ENCODE peak calls at places on chromosome 5, in five cellular contexts. Q, N, B, G and W are unnamed samples.

GRCh38 chr5:105684799-105685198 is 1985.9 kb downstream of the EFNA5 start:
- DNase-seq in Q (no peak), N (no peak), B (no peak), G (no peak), W (no peak)

GRCh38 chr5:109215040-109215439 is 194.7 kb downstream of the PJA2 start:
- DNase-seq in Q (no peak), N (peak), B (no peak), G (no peak), W (no peak)

GRCh38 chr5:81751836-81752643 is 1.1 kb upstream of the SSBP2 start:
- DNase-seq in Q (no peak), N (no peak), B (no peak), G (peak), W (no peak)

GRCh38 chr5:169595172-169595820 is 11.7 kb downstream of the SPDL1 start:
- DNase-seq in Q (no peak), N (no peak), B (no peak), G (no peak), W (no peak)

GRCh38 chr5:135878156-135878620 is 17.5 kb downstream of the IL9 start:
- DNase-seq in Q (no peak), N (no peak), B (no peak), G (no peak), W (no peak)

GRCh38 chr5:38871790-38872551 is 26.2 kb downstream of the OSMR start:
- DNase-seq in Q (peak), N (peak), B (peak), G (peak), W (no peak)

GRCh38 chr5:95701074-95701473 is 18.3 kb upstream of the SPATA9 start:
- DNase-seq in Q (no peak), N (no peak), B (no peak), G (no peak), W (no peak)

GRCh38 chr5:149452007-149452664 is 73.0 kb upstream of the IL17B start:
- DNase-seq in Q (no peak), N (peak), B (peak), G (peak), W (no peak)

GRCh38 chr5:178470693-178471025 is 119.5 kb downstream of the COL23A1 start:
- DNase-seq in Q (no peak), N (no peak), B (no peak), G (no peak), W (no peak)

GRCh38 chr5:134248271-134248670 is 22.4 kb upstream of the PPP2CA start:
- DNase-seq in Q (no peak), N (no peak), B (peak), G (no peak), W (no peak)

GRCh38 chr5:72383280-72384205 is 63.4 kb downstream of the PTCD2 start:
- DNase-seq in Q (peak), N (no peak), B (peak), G (no peak), W (no peak)

GRCh38 chr5:66406761-66407289 is 189.4 kb upstream of the MAST4 start:
- DNase-seq in Q (no peak), N (no peak), B (no peak), G (no peak), W (no peak)

GRCh38 chr5:60372786-60373185 is 327.2 kb downstream of the DEPDC1B start:
- DNase-seq in Q (peak), N (peak), B (no peak), G (no peak), W (no peak)

GRCh38 chr5:176543428-176544182 is 5.5 kb upstream of the CDHR2 start:
- DNase-seq in Q (peak), N (no peak), B (no peak), G (peak), W (no peak)

GRCh38 chr5:154071799-154072781 is 33.3 kb downstream of the MFAP3 start:
- DNase-seq in Q (peak), N (peak), B (peak), G (peak), W (peak)

GRCh38 chr5:19928556-19929421 is 59.2 kb downstream of the CDH18 start:
- DNase-seq in Q (peak), N (peak), B (peak), G (no peak), W (no peak)

GRCh38 chr5:16372493-16372892 is 93.1 kb downstream of the ZNF622 start:
- DNase-seq in Q (no peak), N (no peak), B (no peak), G (no peak), W (no peak)

GRCh38 chr5:158203256-158203655 is 344.3 kb upstream of the CLINT1 start:
- DNase-seq in Q (no peak), N (no peak), B (no peak), G (no peak), W (no peak)

GRCh38 chr5:137190441-137190840 is 308.7 kb downstream of the SPOCK1 start:
- DNase-seq in Q (no peak), N (no peak), B (peak), G (no peak), W (no peak)

GRCh38 chr5:121949885-121950284 is 11.9 kb upstream of the SRFBP1 start:
- DNase-seq in Q (peak), N (peak), B (peak), G (peak), W (no peak)

GRCh38 chr5:133519191-133519590 is 93.2 kb downstream of the FSTL4 start:
- DNase-seq in Q (no peak), N (no peak), B (no peak), G (no peak), W (no peak)

GRCh38 chr5:132487841-132488555 is 2.6 kb downstream of the IRF1 start:
- DNase-seq in Q (no peak), N (no peak), B (no peak), G (no peak), W (no peak)

GRCh38 chr5:137395011-137395755 is 103.9 kb downstream of the SPOCK1 start:
- DNase-seq in Q (no peak), N (no peak), B (peak), G (no peak), W (no peak)

GRCh38 chr5:143955140-143955539 is 143.2 kb downstream of the HMHB1 start:
- DNase-seq in Q (no peak), N (no peak), B (peak), G (no peak), W (no peak)

GRCh38 chr5:67805666-67806348 is 409.7 kb upstream of the PIK3R1 start:
- DNase-seq in Q (no peak), N (no peak), B (no peak), G (no peak), W (peak)

GRCh38 chr5:128703322-128703721 is 165.3 kb upstream of the FBN2 start:
- DNase-seq in Q (no peak), N (no peak), B (no peak), G (no peak), W (no peak)

GRCh38 chr5:114055318-114055788 is 306.5 kb upstream of the KCNN2 start:
- DNase-seq in Q (peak), N (no peak), B (peak), G (no peak), W (peak)

GRCh38 chr5:151082274-151082902 is 1.6 kb upstream of the TNIP1 start:
- DNase-seq in Q (peak), N (peak), B (peak), G (peak), W (no peak)

GRCh38 chr5:93929146-93929545 is 187.7 kb upstream of the POU5F2 start:
- DNase-seq in Q (no peak), N (no peak), B (peak), G (no peak), W (no peak)

GRCh38 chr5:123181394-123181801 is 92.4 kb downstream of the PRDM6 start:
- DNase-seq in Q (no peak), N (no peak), B (peak), G (no peak), W (no peak)

GRCh38 chr5:74673011-74673790 is 11.8 kb upstream of the HEXB start:
- DNase-seq in Q (peak), N (peak), B (peak), G (peak), W (no peak)

GRCh38 chr5:116510525-116510924 is 64.1 kb downstream of the SEMA6A start:
- DNase-seq in Q (no peak), N (no peak), B (no peak), G (no peak), W (no peak)
- TF ChIP-seq MAFK in Q (no peak), N (no peak), B (no peak), G (no peak), W (no peak)

DNA sequence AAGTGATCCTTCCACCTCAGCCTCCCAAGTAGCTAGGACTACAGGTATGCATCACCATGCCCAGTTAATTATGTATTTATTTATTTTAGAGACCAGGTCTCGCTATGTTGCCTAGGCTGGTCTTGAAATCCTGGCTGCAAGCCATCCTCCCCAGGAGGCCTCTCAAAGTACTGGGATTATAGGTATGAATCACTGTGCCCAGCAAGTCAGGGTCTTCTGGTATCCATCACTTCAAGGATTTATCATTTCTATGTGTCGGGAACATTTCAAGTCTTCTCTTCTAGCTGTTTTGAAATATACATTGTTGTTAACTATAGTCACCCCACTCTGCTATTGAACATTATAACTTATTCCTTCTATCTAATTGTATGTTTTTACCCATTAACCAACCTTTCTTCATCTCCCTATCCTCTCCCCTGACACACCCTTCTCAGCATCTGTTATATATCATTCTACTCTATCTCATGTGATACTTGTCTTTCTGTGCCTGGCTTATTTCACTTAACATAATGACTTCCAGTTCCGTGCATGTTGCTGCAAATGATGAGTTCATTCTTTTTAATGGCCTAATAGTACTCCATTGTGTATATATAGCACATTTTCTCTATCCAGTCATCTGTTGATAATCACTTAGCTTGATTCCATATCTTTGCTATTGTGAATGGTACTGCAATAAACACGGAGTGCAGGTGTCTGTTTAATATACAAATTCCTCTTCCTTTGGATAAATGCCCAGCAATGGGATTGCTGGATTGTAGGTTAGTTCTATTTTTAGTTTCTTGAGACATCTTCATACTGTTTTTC is 26.4 kb downstream of the UTP15 start:
- DNase-seq in Q (peak), N (no peak), B (peak), G (no peak), W (no peak)
- TF ChIP-seq MAFK in Q (no peak), N (no peak), B (no peak), G (no peak), W (no peak)

DNA sequence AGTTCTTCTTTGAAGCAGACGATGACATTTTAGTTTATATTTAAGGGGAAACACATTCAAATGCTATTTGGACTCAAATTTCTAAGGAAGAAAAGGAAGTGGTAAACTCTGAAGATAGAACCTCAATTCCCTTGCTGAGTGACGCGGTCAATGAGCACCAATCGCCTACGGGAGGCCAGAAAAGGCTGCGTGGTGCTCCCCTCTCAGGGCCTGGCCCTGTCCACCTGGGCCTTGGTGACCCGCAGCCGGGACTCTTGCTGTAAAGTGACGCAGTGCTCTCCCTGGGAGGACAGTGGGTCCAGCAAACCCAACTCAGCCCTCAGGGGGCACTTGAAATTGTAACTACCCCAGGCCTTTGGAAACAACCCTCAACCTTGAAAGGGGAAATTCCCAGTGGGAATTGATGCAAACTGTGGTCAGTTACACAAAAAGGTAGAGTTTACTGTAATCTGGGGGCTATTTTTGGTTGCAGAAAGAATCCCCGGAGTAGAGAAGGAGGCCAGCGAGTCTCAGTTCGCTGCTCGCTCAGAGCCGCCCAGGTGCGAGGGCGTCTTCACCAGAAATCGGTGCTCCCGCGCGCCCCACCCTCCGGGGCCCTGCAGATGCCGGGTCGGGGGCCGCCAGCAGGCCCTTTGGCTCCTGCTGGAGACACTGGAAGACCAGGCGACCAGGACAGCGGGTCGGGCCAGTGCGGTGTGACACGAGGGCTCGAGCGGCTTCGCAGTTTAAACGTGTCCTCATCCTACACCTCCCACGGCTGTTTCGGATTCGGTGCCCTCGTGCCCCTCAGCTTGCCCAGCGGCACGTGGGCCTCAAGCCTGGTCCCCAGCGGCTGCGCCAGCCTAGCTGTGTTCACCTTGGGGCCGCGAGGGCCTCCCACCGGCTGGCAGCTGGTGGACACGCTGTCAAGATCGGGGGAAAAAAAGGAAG is 1.4 kb upstream of the ANKRD33B start:
- DNase-seq in Q (no peak), N (no peak), B (peak), G (no peak), W (no peak)
- TF ChIP-seq MAFK in Q (no peak), N (no peak), B (no peak), G (no peak), W (no peak)

GRCh38 chr5:32613050-32613672 is 27.8 kb downstream of the SUB1 start:
- DNase-seq in Q (peak), N (peak), B (peak), G (peak), W (peak)

DNA sequence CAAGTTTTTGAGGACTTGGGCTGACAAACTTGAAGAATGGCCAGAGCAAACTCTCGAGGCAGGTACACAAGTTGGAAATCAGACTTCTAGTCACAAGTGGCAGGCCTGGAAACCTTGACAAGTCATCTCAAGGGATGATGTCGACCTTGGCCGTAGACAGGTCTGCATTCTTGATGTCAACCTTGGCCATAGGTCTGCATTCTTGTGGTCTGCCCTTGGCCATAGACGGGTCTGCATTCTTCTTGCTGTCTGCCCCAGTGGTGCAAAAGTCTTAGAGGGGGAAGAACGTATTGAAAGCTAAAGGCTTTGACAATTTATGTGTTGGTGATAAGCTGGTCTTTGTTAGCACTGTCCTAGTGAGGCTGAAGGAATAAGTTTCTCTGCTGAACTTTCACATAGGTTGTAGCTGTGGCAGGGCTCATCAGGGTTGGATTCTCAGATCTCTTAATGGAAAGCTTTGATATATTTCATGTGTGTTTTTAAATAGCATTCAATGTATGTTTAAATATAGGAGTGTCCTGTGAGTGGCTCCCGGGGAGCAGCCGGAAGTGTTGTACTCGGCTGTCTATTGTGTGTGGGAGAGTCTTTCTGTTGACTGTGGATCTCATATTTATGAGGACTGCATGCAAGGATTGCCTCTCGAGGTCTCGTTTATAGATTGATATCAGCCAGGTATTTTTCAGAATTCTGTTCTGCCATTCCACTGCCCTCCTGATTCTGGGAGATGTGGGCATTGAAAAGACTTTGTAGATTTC is 27.0 kb downstream of the SUB1 start:
- DNase-seq in Q (no peak), N (no peak), B (peak), G (no peak), W (no peak)
- TF ChIP-seq MAFK in Q (no peak), N (no peak), B (no peak), G (no peak), W (no peak)

GRCh38 chr5:108078345-108078744 is 303.6 kb downstream of the FBXL17 start:
- DNase-seq in Q (no peak), N (no peak), B (no peak), G (no peak), W (no peak)

GRCh38 chr5:108079754-108080153 is 302.1 kb downstream of the FBXL17 start:
- DNase-seq in Q (no peak), N (no peak), B (no peak), G (no peak), W (no peak)

GRCh38 chr5:108081707-108082106 is 300.2 kb downstream of the FBXL17 start:
- DNase-seq in Q (no peak), N (no peak), B (no peak), G (no peak), W (no peak)

GRCh38 chr5:108078882-108079281 is 303.0 kb downstream of the FBXL17 start:
- DNase-seq in Q (no peak), N (no peak), B (no peak), G (no peak), W (no peak)

DNA sequence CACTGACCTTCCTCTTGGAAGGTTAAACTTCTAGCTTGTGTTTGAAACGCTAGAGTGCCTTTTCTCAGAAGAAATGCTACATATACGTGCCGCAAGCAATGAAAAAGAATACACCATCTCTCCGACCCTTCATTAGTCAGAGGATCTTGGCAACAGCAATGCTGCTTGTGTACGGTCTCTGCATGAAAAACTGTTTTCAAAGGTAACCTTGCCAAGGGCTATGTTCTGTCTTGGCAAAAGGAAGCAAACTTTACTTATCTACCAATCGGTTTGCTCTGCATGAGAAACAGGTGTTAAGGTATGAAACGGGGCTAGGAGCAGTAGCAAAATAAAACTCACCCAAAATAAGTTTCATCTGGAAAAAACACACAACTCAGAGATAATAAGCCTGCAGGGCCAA is 297.8 kb downstream of the FBXL17 start:
- DNase-seq in Q (no peak), N (no peak), B (peak), G (no peak), W (no peak)
- TF ChIP-seq MAFK in Q (no peak), N (no peak), B (no peak), G (no peak), W (no peak)

DNA sequence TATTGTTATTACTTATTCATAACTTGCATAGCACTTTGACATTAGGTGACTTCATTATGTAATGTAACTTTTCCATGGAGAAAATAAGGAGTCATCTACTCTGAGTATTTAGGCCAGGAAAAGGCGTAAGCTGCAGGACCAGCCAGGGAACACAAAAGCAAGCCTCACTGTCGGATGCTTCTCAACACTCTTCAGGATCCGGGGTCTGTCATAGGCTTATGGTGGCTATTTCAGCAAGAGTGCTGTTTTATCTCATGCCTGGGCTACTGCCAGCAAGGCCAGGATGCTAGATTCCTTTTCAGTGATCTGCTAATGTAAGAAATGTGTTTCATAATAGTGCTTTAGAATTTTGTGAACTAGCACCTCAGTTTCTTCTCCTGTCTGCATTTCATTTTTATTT is 162.4 kb downstream of the CHSY3 start:
- DNase-seq in Q (no peak), N (no peak), B (no peak), G (no peak), W (no peak)
- TF ChIP-seq MAFK in Q (no peak), N (no peak), B (no peak), G (no peak), W (no peak)

GRCh38 chr5:97475847-97476246 is 292.8 kb upstream of the RIOK2 start:
- DNase-seq in Q (no peak), N (no peak), B (no peak), G (no peak), W (no peak)

GRCh38 chr5:97476852-97477534 is 293.9 kb upstream of the RIOK2 start:
- DNase-seq in Q (no peak), N (no peak), B (no peak), G (no peak), W (no peak)

GRCh38 chr5:97471951-97472350 is 288.9 kb upstream of the RIOK2 start:
- DNase-seq in Q (no peak), N (no peak), B (no peak), G (no peak), W (no peak)
- TF ChIP-seq MAFK in Q (no peak), N (no peak), B (no peak), G (no peak), W (no peak)